ENCODE peak calls at places on chromosomes 6 and 20, in six cellular contexts. One of them, this sample, is unnamed.

GRCh38 chr20:35947907-35948306 is 6.4 kb downstream of the SCAND1 start:
- DNase-seq in upper lobe of left lung: no peak
- DNase-seq in stomach: no peak
- DNase-seq in HepG2: no peak
- DNase-seq in suprapubic skin: no peak
- DNase-seq in spleen: no peak
- DNase-seq in this sample: no peak

GRCh38 chr20:56764671-56765070 is 135.6 kb downstream of the TFAP2C start:
- DNase-seq in upper lobe of left lung: no peak
- DNase-seq in stomach: no peak
- DNase-seq in HepG2: no peak
- DNase-seq in suprapubic skin: no peak
- DNase-seq in spleen: no peak
- DNase-seq in this sample: no peak

GRCh38 chr6:21625642-21626041 is 32.1 kb downstream of the SOX4 start:
- DNase-seq in upper lobe of left lung: no peak
- DNase-seq in stomach: no peak
- DNase-seq in HepG2: no peak
- DNase-seq in suprapubic skin: no peak
- DNase-seq in spleen: no peak
- DNase-seq in this sample: no peak

GRCh38 chr6:140744648-140745320 is 1370.3 kb upstream of the CITED2 start:
- DNase-seq in upper lobe of left lung: no peak
- DNase-seq in stomach: peak; percentile 29
- DNase-seq in HepG2: no peak
- DNase-seq in suprapubic skin: no peak
- DNase-seq in spleen: no peak
- DNase-seq in this sample: no peak

GRCh38 chr20:19288636-19289035 is 76.2 kb downstream of the SLC24A3 start:
- DNase-seq in upper lobe of left lung: no peak
- DNase-seq in stomach: no peak
- DNase-seq in HepG2: no peak
- DNase-seq in suprapubic skin: no peak
- DNase-seq in spleen: no peak
- DNase-seq in this sample: no peak

GRCh38 chr6:146146836-146147235 is 118.0 kb downstream of the GRM1 start:
- DNase-seq in upper lobe of left lung: no peak
- DNase-seq in stomach: no peak
- DNase-seq in HepG2: no peak
- DNase-seq in suprapubic skin: no peak
- DNase-seq in spleen: no peak
- DNase-seq in this sample: no peak

GRCh38 chr6:137927777-137928218 is 60.7 kb downstream of the TNFAIP3 start:
- DNase-seq in upper lobe of left lung: peak; percentile 44
- DNase-seq in stomach: no peak
- DNase-seq in HepG2: no peak
- DNase-seq in suprapubic skin: no peak
- DNase-seq in spleen: peak; percentile 82
- DNase-seq in this sample: no peak

GRCh38 chr6:82924799-82925535 is 140.7 kb downstream of the UBE3D start:
- DNase-seq in upper lobe of left lung: no peak
- DNase-seq in stomach: no peak
- DNase-seq in HepG2: no peak
- DNase-seq in suprapubic skin: no peak
- DNase-seq in spleen: no peak
- DNase-seq in this sample: no peak

GRCh38 chr6:37860226-37860839 is 40.8 kb downstream of the ZFAND3 start:
- DNase-seq in upper lobe of left lung: no peak
- DNase-seq in stomach: no peak
- DNase-seq in HepG2: peak; percentile 53
- DNase-seq in suprapubic skin: no peak
- DNase-seq in spleen: no peak
- DNase-seq in this sample: peak; percentile 10

GRCh38 chr6:134172020-134172766 is 119.8 kb upstream of the SLC2A12 start:
- DNase-seq in upper lobe of left lung: no peak
- DNase-seq in stomach: no peak
- DNase-seq in HepG2: no peak
- DNase-seq in suprapubic skin: no peak
- DNase-seq in spleen: no peak
- DNase-seq in this sample: no peak

GRCh38 chr20:44074252-44075151 is 112.5 kb downstream of the JPH2 start:
- DNase-seq in upper lobe of left lung: no peak
- DNase-seq in stomach: peak; percentile 19
- DNase-seq in HepG2: no peak
- DNase-seq in suprapubic skin: no peak
- DNase-seq in spleen: no peak
- DNase-seq in this sample: no peak

GRCh38 chr6:104396077-104396476 is 463.6 kb downstream of the HACE1 start:
- DNase-seq in upper lobe of left lung: no peak
- DNase-seq in stomach: no peak
- DNase-seq in HepG2: no peak
- DNase-seq in suprapubic skin: no peak
- DNase-seq in spleen: no peak
- DNase-seq in this sample: no peak

GRCh38 chr6:49322861-49323260 is 140.2 kb downstream of the MMUT start:
- DNase-seq in upper lobe of left lung: no peak
- DNase-seq in stomach: no peak
- DNase-seq in HepG2: no peak
- DNase-seq in suprapubic skin: no peak
- DNase-seq in spleen: no peak
- DNase-seq in this sample: no peak

GRCh38 chr6:138757131-138757530 is 16.4 kb upstream of the CCDC28A start:
- DNase-seq in upper lobe of left lung: no peak
- DNase-seq in stomach: no peak
- DNase-seq in HepG2: no peak
- DNase-seq in suprapubic skin: no peak
- DNase-seq in spleen: no peak
- DNase-seq in this sample: no peak

GRCh38 chr20:25273541-25274358 is 25.9 kb downstream of the PYGB start:
- DNase-seq in upper lobe of left lung: no peak
- DNase-seq in stomach: peak; percentile 17
- DNase-seq in HepG2: no peak
- DNase-seq in suprapubic skin: peak; percentile 53
- DNase-seq in spleen: peak; percentile 44
- DNase-seq in this sample: peak; percentile 79

GRCh38 chr20:32621914-32622584 is 36.9 kb upstream of the NOL4L start:
- DNase-seq in upper lobe of left lung: no peak
- DNase-seq in stomach: no peak
- DNase-seq in HepG2: no peak
- DNase-seq in suprapubic skin: no peak
- DNase-seq in spleen: no peak
- DNase-seq in this sample: no peak

GRCh38 chr20:39133205-39133604 is 171.1 kb downstream of the DHX35 start:
- DNase-seq in upper lobe of left lung: no peak
- DNase-seq in stomach: no peak
- DNase-seq in HepG2: no peak
- DNase-seq in suprapubic skin: no peak
- DNase-seq in spleen: no peak
- DNase-seq in this sample: no peak

GRCh38 chr20:46174469-46175126 is 56.5 kb downstream of the CD40 start:
- DNase-seq in upper lobe of left lung: peak; percentile 69
- DNase-seq in stomach: peak; percentile 75
- DNase-seq in HepG2: peak; percentile 57
- DNase-seq in suprapubic skin: peak; percentile 78
- DNase-seq in spleen: peak; percentile 91
- DNase-seq in this sample: peak; percentile 50

GRCh38 chr6:56714982-56715456 is 72.3 kb upstream of the DST start:
- DNase-seq in upper lobe of left lung: peak; percentile 31
- DNase-seq in stomach: no peak
- DNase-seq in HepG2: peak; percentile 81
- DNase-seq in suprapubic skin: no peak
- DNase-seq in spleen: no peak
- DNase-seq in this sample: no peak

DNA sequence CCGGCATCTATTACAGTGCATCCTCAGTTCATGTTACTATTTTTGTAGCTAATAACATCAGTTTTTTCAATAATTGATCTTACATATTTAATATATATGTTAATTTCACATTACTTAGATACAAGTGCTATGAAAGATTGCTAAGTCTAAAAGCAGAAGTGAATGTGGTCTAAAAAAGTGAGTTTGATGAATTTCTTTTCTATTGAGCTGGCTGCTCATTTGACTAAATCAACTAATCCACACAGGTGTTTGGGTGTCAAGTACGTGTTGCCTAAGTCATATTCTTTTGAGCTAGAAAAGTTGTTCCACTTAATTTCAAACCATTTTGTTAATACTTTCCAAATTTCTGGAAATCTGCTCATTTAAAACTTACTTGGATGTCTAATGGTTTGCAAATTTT is 46.6 kb upstream of the EZR start:
- DNase-seq in upper lobe of left lung: no peak
- DNase-seq in stomach: no peak
- DNase-seq in HepG2: no peak
- DNase-seq in suprapubic skin: no peak
- DNase-seq in spleen: no peak
- DNase-seq in this sample: no peak
- H3K4me1 ChIP-seq in upper lobe of left lung: peaks cover 9% of the 10 kb centered on the region
- H3K4me1 ChIP-seq in stomach: peaks cover 10% of the 10 kb centered on the region
- H3K4me1 ChIP-seq in HepG2: no peaks in the 10 kb centered on the region
- H3K4me1 ChIP-seq in suprapubic skin: peaks cover 17% of the 10 kb centered on the region
- H3K4me1 ChIP-seq in spleen: peaks cover 30% of the 10 kb centered on the region
- H3K4me1 ChIP-seq in this sample: no peaks in the 10 kb centered on the region

GRCh38 chr6:122995930-122996796 is at the start of gene CLVS2:
- DNase-seq in upper lobe of left lung: no peak
- DNase-seq in stomach: no peak
- DNase-seq in HepG2: no peak
- DNase-seq in suprapubic skin: no peak
- DNase-seq in spleen: peak; percentile 64
- DNase-seq in this sample: peak; percentile 52
- TF ChIP-seq POLR2AphosphoS5 in upper lobe of left lung: no peak
- TF ChIP-seq POLR2AphosphoS5 in stomach: no peak
- TF ChIP-seq POLR2AphosphoS5 in HepG2: no peak
- TF ChIP-seq POLR2AphosphoS5 in suprapubic skin: no peak
- TF ChIP-seq POLR2AphosphoS5 in spleen: no peak
- TF ChIP-seq POLR2AphosphoS5 in this sample: no peak

GRCh38 chr6:131059486-131059885 is 3.6 kb downstream of the EPB41L2 start:
- DNase-seq in upper lobe of left lung: no peak
- DNase-seq in stomach: no peak
- DNase-seq in HepG2: no peak
- DNase-seq in suprapubic skin: no peak
- DNase-seq in spleen: no peak
- DNase-seq in this sample: no peak
- H3K9me3 ChIP-seq in upper lobe of left lung: peaks cover 11% of the 10 kb centered on the region
- H3K9me3 ChIP-seq in stomach: peaks cover 18% of the 10 kb centered on the region
- H3K9me3 ChIP-seq in HepG2: peaks cover 23% of the 10 kb centered on the region
- H3K9me3 ChIP-seq in suprapubic skin: peaks cover 9% of the 10 kb centered on the region
- H3K9me3 ChIP-seq in spleen: peaks cover 30% of the 10 kb centered on the region
- H3K9me3 ChIP-seq in this sample: peaks cover 1% of the 10 kb centered on the region

DNA sequence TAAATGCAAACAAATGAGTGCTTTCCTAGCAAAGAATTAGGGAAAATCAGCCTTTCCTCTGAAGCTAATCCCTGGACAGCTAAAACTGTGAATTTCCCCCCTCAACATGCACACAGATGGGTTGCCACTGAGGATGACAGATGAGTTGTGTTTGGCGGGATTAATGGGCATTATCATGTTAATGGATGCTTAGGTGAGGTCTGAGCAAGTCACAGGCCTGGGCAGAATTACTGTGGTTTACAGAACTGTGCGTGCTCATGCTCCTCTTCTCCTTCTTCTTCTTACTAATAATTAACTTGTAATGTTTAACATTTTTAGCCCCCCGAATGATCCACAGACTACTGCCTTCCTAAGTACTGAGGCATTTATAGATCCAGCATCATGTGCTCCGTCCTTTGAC is 753.3 kb upstream of the MMS22L start:
- DNase-seq in upper lobe of left lung: no peak
- DNase-seq in stomach: no peak
- DNase-seq in HepG2: no peak
- DNase-seq in suprapubic skin: no peak
- DNase-seq in spleen: no peak
- DNase-seq in this sample: no peak
- H3K4me1 ChIP-seq in upper lobe of left lung: no peaks in the 10 kb centered on the region
- H3K4me1 ChIP-seq in stomach: peaks cover 5% of the 10 kb centered on the region
- H3K4me1 ChIP-seq in HepG2: no peaks in the 10 kb centered on the region
- H3K4me1 ChIP-seq in suprapubic skin: no peaks in the 10 kb centered on the region
- H3K4me1 ChIP-seq in spleen: no peaks in the 10 kb centered on the region
- H3K4me1 ChIP-seq in this sample: no peaks in the 10 kb centered on the region

DNA sequence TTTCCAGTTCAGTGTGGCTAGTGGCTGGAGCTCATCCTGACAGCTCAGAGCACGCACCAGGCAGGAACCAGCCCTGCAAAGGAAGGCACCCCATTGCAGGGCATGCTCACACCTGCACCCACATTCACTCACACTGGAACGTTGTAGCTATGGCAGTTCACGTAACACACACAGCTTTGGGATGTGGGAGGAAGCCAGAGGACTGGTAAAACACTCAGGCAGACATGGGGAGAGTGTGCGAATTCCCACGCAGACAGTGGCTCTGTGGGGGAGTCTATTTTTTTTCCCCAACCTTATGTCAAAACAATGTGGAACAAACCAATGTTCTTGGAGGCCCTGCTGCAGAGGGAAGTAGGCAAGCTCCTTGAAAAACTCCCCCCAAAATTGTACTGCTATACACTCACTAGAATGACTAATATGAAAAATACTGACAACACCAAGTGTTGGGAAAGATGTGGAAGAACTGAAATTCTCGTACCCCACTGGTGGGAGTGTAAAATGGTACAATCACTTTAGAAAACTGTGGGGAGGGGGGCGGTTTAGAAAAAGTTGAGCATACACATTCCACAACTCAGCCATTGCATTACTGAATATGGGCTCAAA is 91.1 kb downstream of the PPP1R14C start:
- DNase-seq in upper lobe of left lung: no peak
- DNase-seq in stomach: no peak
- DNase-seq in HepG2: no peak
- DNase-seq in suprapubic skin: no peak
- DNase-seq in spleen: no peak
- DNase-seq in this sample: no peak
- TF ChIP-seq POLR2AphosphoS5 in upper lobe of left lung: no peak
- TF ChIP-seq POLR2AphosphoS5 in stomach: no peak
- TF ChIP-seq POLR2AphosphoS5 in HepG2: no peak
- TF ChIP-seq POLR2AphosphoS5 in suprapubic skin: no peak
- TF ChIP-seq POLR2AphosphoS5 in spleen: no peak
- TF ChIP-seq POLR2AphosphoS5 in this sample: no peak

DNA sequence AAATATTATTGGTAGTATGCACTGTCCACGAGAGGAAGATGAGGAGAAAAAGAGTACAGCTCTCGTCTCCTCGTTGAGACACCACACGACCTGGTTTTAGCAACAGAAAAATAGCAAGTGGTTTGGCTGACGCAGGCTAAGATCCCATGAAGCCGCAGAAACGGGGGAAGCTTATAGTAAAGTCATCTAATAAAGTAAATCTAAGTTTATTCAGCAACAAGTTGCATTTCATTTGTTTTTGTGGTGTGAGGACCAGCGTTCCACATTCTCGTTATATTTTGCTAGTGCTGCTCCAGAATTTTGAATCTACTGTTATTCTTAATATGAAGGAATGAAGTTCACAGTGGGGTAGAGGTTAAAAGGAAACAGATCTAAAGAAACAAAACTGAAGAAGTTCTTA is 25.2 kb upstream of the IRF4 start:
- DNase-seq in upper lobe of left lung: no peak
- DNase-seq in stomach: no peak
- DNase-seq in HepG2: no peak
- DNase-seq in suprapubic skin: no peak
- DNase-seq in spleen: no peak
- DNase-seq in this sample: no peak
- H3K9me3 ChIP-seq in upper lobe of left lung: no peaks in the 10 kb centered on the region
- H3K9me3 ChIP-seq in stomach: peaks cover 32% of the 10 kb centered on the region
- H3K9me3 ChIP-seq in HepG2: no peaks in the 10 kb centered on the region
- H3K9me3 ChIP-seq in suprapubic skin: peaks cover 8% of the 10 kb centered on the region
- H3K9me3 ChIP-seq in spleen: peaks cover 19% of the 10 kb centered on the region
- H3K9me3 ChIP-seq in this sample: no peaks in the 10 kb centered on the region

GRCh38 chr20:62917720-62918119 is 8.6 kb downstream of the DIDO1 start:
- DNase-seq in upper lobe of left lung: no peak
- DNase-seq in stomach: no peak
- DNase-seq in HepG2: no peak
- DNase-seq in suprapubic skin: no peak
- DNase-seq in spleen: no peak
- DNase-seq in this sample: no peak
- H3K4me1 ChIP-seq in upper lobe of left lung: peaks cover 87% of the 10 kb centered on the region
- H3K4me1 ChIP-seq in stomach: peaks cover 100% of the 10 kb centered on the region
- H3K4me1 ChIP-seq in HepG2: peaks cover 98% of the 10 kb centered on the region
- H3K4me1 ChIP-seq in suprapubic skin: peaks cover 91% of the 10 kb centered on the region
- H3K4me1 ChIP-seq in spleen: peaks cover 100% of the 10 kb centered on the region
- H3K4me1 ChIP-seq in this sample: peaks cover 28% of the 10 kb centered on the region

GRCh38 chr6:42153921-42154320 is 11.5 kb upstream of the C6orf132 start:
- DNase-seq in upper lobe of left lung: no peak
- DNase-seq in stomach: no peak
- DNase-seq in HepG2: no peak
- DNase-seq in suprapubic skin: no peak
- DNase-seq in spleen: no peak
- DNase-seq in this sample: no peak
- TF ChIP-seq POLR2AphosphoS5 in upper lobe of left lung: no peak
- TF ChIP-seq POLR2AphosphoS5 in stomach: no peak
- TF ChIP-seq POLR2AphosphoS5 in HepG2: no peak
- TF ChIP-seq POLR2AphosphoS5 in suprapubic skin: no peak
- TF ChIP-seq POLR2AphosphoS5 in spleen: no peak
- TF ChIP-seq POLR2AphosphoS5 in this sample: no peak